ENCODE peak calls at places on chromosomes 6 and 20, in ten cellular contexts. One of them, this sample, is unnamed.

GRCh38 chr6:169409742-169410312 is 156.2 kb upstream of the THBS2 start:
- DNase-seq in HuH-7: no peak
- DNase-seq in iPS DF 19.7: no peak
- DNase-seq in glomerular endothelial cell: no peak
- DNase-seq in HFF-Myc: no peak
- DNase-seq in non-pigmented ciliary epithelial cell: no peak
- DNase-seq in KG1: no peak
- DNase-seq in HT1080: peak
- DNase-seq in epithelial cell of esophagus: peak
- DNase-seq in AG08396: no peak
- DNase-seq in this sample: no peak

GRCh38 chr6:158003910-158004695 is 22.4 kb downstream of the SYNJ2 start:
- DNase-seq in non-pigmented ciliary epithelial cell: no peak
- DNase-seq in HuH-7: no peak
- DNase-seq in AG08396: no peak
- DNase-seq in HFF-Myc: no peak
- DNase-seq in HT1080: no peak
- DNase-seq in KG1: no peak
- DNase-seq in glomerular endothelial cell: no peak
- DNase-seq in epithelial cell of esophagus: peak
- DNase-seq in iPS DF 19.7: no peak
- DNase-seq in this sample: no peak

GRCh38 chr6:33686225-33686742 is 25.2 kb downstream of the UQCC2 start:
- DNase-seq in HFF-Myc: no peak
- DNase-seq in non-pigmented ciliary epithelial cell: no peak
- DNase-seq in iPS DF 19.7: no peak
- DNase-seq in KG1: no peak
- DNase-seq in HuH-7: no peak
- DNase-seq in glomerular endothelial cell: no peak
- DNase-seq in HT1080: no peak
- DNase-seq in epithelial cell of esophagus: no peak
- DNase-seq in AG08396: no peak
- DNase-seq in this sample: no peak

GRCh38 chr6:143286280-143286795 is 164.2 kb downstream of the ADAT2 start:
- DNase-seq in HT1080: no peak
- DNase-seq in epithelial cell of esophagus: peak
- DNase-seq in HuH-7: no peak
- DNase-seq in iPS DF 19.7: no peak
- DNase-seq in non-pigmented ciliary epithelial cell: peak
- DNase-seq in KG1: no peak
- DNase-seq in HFF-Myc: no peak
- DNase-seq in AG08396: peak
- DNase-seq in glomerular endothelial cell: peak
- DNase-seq in this sample: peak

GRCh38 chr20:49769125-49769581 is 43.5 kb upstream of the SLC9A8 start:
- DNase-seq in HT1080: no peak
- DNase-seq in glomerular endothelial cell: no peak
- DNase-seq in non-pigmented ciliary epithelial cell: no peak
- DNase-seq in epithelial cell of esophagus: no peak
- DNase-seq in HuH-7: no peak
- DNase-seq in HFF-Myc: no peak
- DNase-seq in KG1: no peak
- DNase-seq in iPS DF 19.7: no peak
- DNase-seq in AG08396: no peak
- DNase-seq in this sample: no peak

GRCh38 chr6:150719861-150720260 is 120.2 kb downstream of the PLEKHG1 start:
- DNase-seq in AG08396: no peak
- DNase-seq in HuH-7: no peak
- DNase-seq in KG1: no peak
- DNase-seq in iPS DF 19.7: no peak
- DNase-seq in HT1080: no peak
- DNase-seq in epithelial cell of esophagus: no peak
- DNase-seq in HFF-Myc: no peak
- DNase-seq in glomerular endothelial cell: no peak
- DNase-seq in non-pigmented ciliary epithelial cell: no peak
- DNase-seq in this sample: no peak

GRCh38 chr20:57211949-57212889 is 54.2 kb downstream of the BMP7 start:
- DNase-seq in KG1: no peak
- DNase-seq in HFF-Myc: peak
- DNase-seq in epithelial cell of esophagus: peak
- DNase-seq in AG08396: peak
- DNase-seq in iPS DF 19.7: no peak
- DNase-seq in non-pigmented ciliary epithelial cell: peak
- DNase-seq in HT1080: peak
- DNase-seq in glomerular endothelial cell: no peak
- DNase-seq in HuH-7: no peak
- DNase-seq in this sample: no peak

GRCh38 chr20:43722153-43722505 is 4.7 kb downstream of the GTSF1L start:
- DNase-seq in HuH-7: no peak
- DNase-seq in glomerular endothelial cell: no peak
- DNase-seq in HT1080: no peak
- DNase-seq in KG1: no peak
- DNase-seq in HFF-Myc: no peak
- DNase-seq in non-pigmented ciliary epithelial cell: no peak
- DNase-seq in epithelial cell of esophagus: no peak
- DNase-seq in iPS DF 19.7: no peak
- DNase-seq in AG08396: no peak
- DNase-seq in this sample: no peak

GRCh38 chr6:41371461-41371991 is 36.1 kb downstream of the NCR2 start:
- DNase-seq in HuH-7: no peak
- DNase-seq in non-pigmented ciliary epithelial cell: no peak
- DNase-seq in HT1080: no peak
- DNase-seq in HFF-Myc: no peak
- DNase-seq in KG1: no peak
- DNase-seq in epithelial cell of esophagus: peak
- DNase-seq in AG08396: peak
- DNase-seq in iPS DF 19.7: no peak
- DNase-seq in glomerular endothelial cell: no peak
- DNase-seq in this sample: no peak

GRCh38 chr6:148866657-148867268 is 119.9 kb downstream of the UST start:
- DNase-seq in HT1080: no peak
- DNase-seq in HuH-7: no peak
- DNase-seq in AG08396: no peak
- DNase-seq in epithelial cell of esophagus: no peak
- DNase-seq in KG1: no peak
- DNase-seq in glomerular endothelial cell: no peak
- DNase-seq in HFF-Myc: no peak
- DNase-seq in iPS DF 19.7: no peak
- DNase-seq in non-pigmented ciliary epithelial cell: no peak
- DNase-seq in this sample: no peak

GRCh38 chr6:66533921-66534404 is 826.9 kb upstream of the EYS start:
- DNase-seq in HFF-Myc: no peak
- DNase-seq in KG1: no peak
- DNase-seq in HuH-7: no peak
- DNase-seq in HT1080: no peak
- DNase-seq in non-pigmented ciliary epithelial cell: no peak
- DNase-seq in AG08396: no peak
- DNase-seq in epithelial cell of esophagus: no peak
- DNase-seq in glomerular endothelial cell: no peak
- DNase-seq in iPS DF 19.7: no peak
- DNase-seq in this sample: no peak

This sample was measured in pulmonary artery endothelial cell.